ENCODE peak calls at places on chromosomes 7 and 10, in ten cellular contexts. H is retinal pigment epithelial cell, F is RWPE2, N is fibroblast of the aortic adventitia, P is endothelial cell, D is colonic mucosa, M is AG04450, K is pancreas, R is PC-3, O is kidney epithelial cell. W is an unnamed sample.

GRCh38 chr7:55211721-55212120 is 153.4 kb upstream of the LANCL2 start:
- DNase-seq in H (no peak), F (no peak), N (no peak), P (no peak), D (no peak), M (no peak), K (no peak), R (no peak), O (no peak), W (no peak)

GRCh38 chr7:51620690-51621089 is 304.1 kb upstream of the COBL start:
- DNase-seq in H (no peak), F (no peak), N (no peak), P (no peak), D (no peak), M (no peak), K (no peak), R (no peak), O (no peak), W (no peak)

GRCh38 chr7:158404031-158404761 is 183.4 kb downstream of the PTPRN2 start:
- DNase-seq in H (no peak), F (no peak), N (no peak), P (no peak), D (no peak), M (no peak), K (no peak), R (no peak), O (no peak), W (no peak)

GRCh38 chr10:8498881-8499280 is 444.4 kb downstream of the GATA3 start:
- DNase-seq in H (no peak), F (no peak), N (no peak), P (no peak), D (no peak), M (no peak), K (no peak), R (no peak), O (no peak), W (no peak)

GRCh38 chr7:123204206-123204835 is 4.6 kb upstream of the SLC13A1 start:
- DNase-seq in H (no peak), F (no peak), N (no peak), P (no peak), D (no peak), M (no peak), K (no peak), R (no peak), O (no peak), W (no peak)

GRCh38 chr7:34761627-34762026 is 103.6 kb downstream of the NPSR1 start:
- DNase-seq in H (no peak), F (no peak), N (no peak), P (no peak), D (no peak), M (no peak), K (no peak), R (no peak), O (no peak), W (no peak)

GRCh38 chr10:116972136-116972535 is 32.9 kb downstream of the SHTN1 start:
- DNase-seq in H (no peak), F (no peak), N (no peak), P (no peak), D (no peak), M (no peak), K (no peak), R (no peak), O (no peak), W (no peak)

GRCh38 chr7:31253486-31253885 is 87.0 kb downstream of the NEUROD6 start:
- DNase-seq in H (no peak), F (no peak), N (no peak), P (no peak), D (no peak), M (no peak), K (no peak), R (no peak), O (no peak), W (no peak)

GRCh38 chr7:4185736-4186512 is 496.2 kb upstream of the FOXK1 start:
- DNase-seq in H (no peak), F (no peak), N (no peak), P (no peak), D (no peak), M (no peak), K (no peak), R (no peak), O (no peak), W (no peak)

GRCh38 chr7:128710391-128710930 is 28.7 kb upstream of the CALU start:
- DNase-seq in H (no peak), F (no peak), N (peak), P (no peak), D (no peak), M (no peak), K (no peak), R (no peak), O (no peak), W (no peak)

GRCh38 chr10:97464226-97464625 is 18.3 kb downstream of the ZDHHC16 start:
- DNase-seq in H (no peak), F (no peak), N (no peak), P (no peak), D (no peak), M (no peak), K (no peak), R (no peak), O (no peak), W (no peak)

GRCh38 chr7:38171558-38172403 is 6.3 kb upstream of the STARD3NL start:
- DNase-seq in H (no peak), F (no peak), N (no peak), P (no peak), D (no peak), M (no peak), K (no peak), R (no peak), O (no peak), W (peak)

GRCh38 chr7:45140827-45141226 is 16.8 kb upstream of the RAMP3 start:
- DNase-seq in H (no peak), F (no peak), N (no peak), P (no peak), D (no peak), M (no peak), K (no peak), R (no peak), O (no peak), W (no peak)

GRCh38 chr10:132687893-132688579 is 97.9 kb downstream of the NKX6-2 start:
- DNase-seq in H (no peak), F (peak), N (no peak), P (no peak), D (no peak), M (no peak), K (no peak), R (no peak), O (no peak), W (no peak)

GRCh38 chr10:111990734-111991133 is 192.8 kb downstream of the GPAM start:
- DNase-seq in H (no peak), F (no peak), N (no peak), P (no peak), D (no peak), M (no peak), K (no peak), R (no peak), O (no peak), W (no peak)

GRCh38 chr7:116316838-116317612 is 106.7 kb downstream of the TES start:
- DNase-seq in H (peak), F (peak), N (peak), P (no peak), D (peak), M (peak), K (peak), R (peak), O (peak), W (peak)

GRCh38 chr7:157757776-157758467 is 421.1 kb downstream of the DNAJB6 start:
- DNase-seq in H (no peak), F (peak), N (no peak), P (no peak), D (no peak), M (no peak), K (no peak), R (no peak), O (no peak), W (no peak)

GRCh38 chr7:66902844-66903180 is 18.2 kb upstream of the TMEM248 start:
- DNase-seq in H (no peak), F (no peak), N (no peak), P (no peak), D (no peak), M (no peak), K (no peak), R (no peak), O (no peak), W (no peak)

GRCh38 chr7:29105191-29105590 is 41.1 kb downstream of the CPVL start:
- DNase-seq in H (no peak), F (no peak), N (no peak), P (no peak), D (no peak), M (no peak), K (no peak), R (peak), O (no peak), W (no peak)

GRCh38 chr10:104736006-104736405 is 94.9 kb downstream of the SORCS3 start:
- DNase-seq in H (no peak), F (no peak), N (no peak), P (no peak), D (no peak), M (no peak), K (no peak), R (no peak), O (no peak), W (no peak)

GRCh38 chr7:81525901-81526300 is 243.9 kb downstream of the HGF start:
- DNase-seq in H (no peak), F (no peak), N (no peak), P (no peak), D (no peak), M (no peak), K (no peak), R (no peak), O (no peak), W (no peak)

GRCh38 chr7:6290345-6290744 is 17.9 kb upstream of the CYTH3 start:
- DNase-seq in H (no peak), F (no peak), N (no peak), P (no peak), D (no peak), M (no peak), K (no peak), R (peak), O (no peak), W (no peak)

GRCh38 chr7:77811895-77812685 is 13.5 kb downstream of the PHTF2 start:
- DNase-seq in H (peak), F (no peak), N (peak), P (no peak), D (no peak), M (peak), K (no peak), R (peak), O (no peak), W (no peak)

GRCh38 chr10:3622427-3622826 is 162.6 kb downstream of the KLF6 start:
- DNase-seq in H (no peak), F (no peak), N (no peak), P (no peak), D (no peak), M (no peak), K (no peak), R (no peak), O (no peak), W (no peak)

DNA sequence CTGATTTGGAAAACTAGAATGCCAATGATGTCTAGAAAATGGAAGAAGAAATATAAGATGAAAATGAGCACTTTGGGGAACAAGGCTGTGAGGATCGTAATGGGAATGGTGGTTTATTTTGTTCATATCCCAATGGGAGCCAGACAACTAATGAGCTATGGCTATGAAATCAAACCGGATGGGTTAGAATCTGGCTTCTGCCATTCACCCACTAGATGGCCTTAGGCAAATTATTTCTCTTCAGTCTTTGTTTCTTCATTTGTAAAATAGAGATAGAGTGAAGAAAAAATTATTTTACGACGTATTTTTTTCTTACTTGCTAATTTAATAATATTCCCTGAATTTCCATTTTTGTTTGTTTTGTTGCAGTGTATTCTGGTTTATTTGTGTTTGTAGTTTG is 572.1 kb upstream of the IGFBP3 start:
- DNase-seq in H (no peak), F (no peak), N (no peak), P (no peak), D (no peak), M (no peak), K (no peak), R (no peak), O (no peak), W (no peak)
- TF ChIP-seq CTCF in H (no peak), F (no peak), N (no peak), P (no peak), D (no peak), M (no peak), K (no peak), R (no peak), O (no peak), W (no peak)

DNA sequence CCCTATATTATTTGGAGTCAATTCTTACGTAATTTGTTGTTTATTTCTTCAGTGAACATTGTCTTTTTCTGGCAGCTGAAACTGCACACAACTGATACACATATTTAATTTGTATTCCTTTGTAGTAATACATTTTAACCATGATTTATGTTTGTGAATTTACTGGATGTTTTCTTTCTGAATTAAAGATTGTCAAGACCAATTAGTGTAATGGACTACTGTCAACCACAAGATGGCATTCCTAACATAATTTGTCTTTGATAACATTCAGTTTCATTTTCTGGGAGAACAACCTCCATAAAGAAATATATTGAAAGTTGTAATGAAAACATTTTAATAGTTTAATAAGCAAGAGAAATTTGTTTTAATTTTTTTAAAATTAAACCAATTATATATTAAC is 10.1 kb downstream of the THNSL1 start:
- DNase-seq in H (no peak), F (no peak), N (peak), P (no peak), D (no peak), M (no peak), K (no peak), R (peak), O (no peak), W (no peak)
- TF ChIP-seq CTCF in H (no peak), F (peak), N (peak), P (no peak), D (no peak), M (no peak), K (no peak), R (peak), O (peak), W (no peak)

DNA sequence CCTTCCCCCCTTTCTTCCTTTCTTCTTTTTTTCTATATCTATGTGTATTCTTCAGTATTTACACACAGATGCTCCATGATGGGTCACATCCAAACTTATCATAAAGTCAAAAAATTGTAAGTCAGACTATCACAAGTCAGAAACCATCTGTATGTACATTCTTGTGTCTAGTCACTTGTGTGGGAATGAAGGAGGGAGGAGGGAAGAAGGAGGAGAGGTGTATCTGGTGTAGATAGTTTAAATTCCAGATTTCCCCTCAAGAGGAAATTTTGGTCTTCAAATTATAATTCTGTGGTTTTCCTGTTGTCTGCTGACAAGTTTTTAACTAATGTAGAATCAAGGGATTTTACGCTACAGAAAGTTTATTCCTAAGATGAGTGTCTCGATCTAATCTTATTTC is 287.2 kb downstream of the ETV1 start:
- DNase-seq in H (no peak), F (no peak), N (no peak), P (no peak), D (no peak), M (no peak), K (no peak), R (no peak), O (no peak), W (no peak)
- TF ChIP-seq CTCF in H (no peak), F (no peak), N (no peak), P (no peak), D (no peak), M (no peak), K (no peak), R (no peak), O (no peak), W (no peak)

GRCh38 chr10:84328303-84329093 is at the start of gene CCSER2:
- DNase-seq in H (peak), F (peak), N (peak), P (peak), D (peak), M (peak), K (peak), R (peak), O (peak), W (peak)
- TF ChIP-seq CTCF in H (no peak), F (peak), N (no peak), P (no peak), D (no peak), M (no peak), K (no peak), R (no peak), O (no peak), W (no peak)

GRCh38 chr10:58781873-58782488 is 269.3 kb downstream of the BICC1 start:
- DNase-seq in H (no peak), F (no peak), N (peak), P (peak), D (no peak), M (no peak), K (no peak), R (peak), O (no peak), W (peak)
- TF ChIP-seq CTCF in H (peak), F (peak), N (peak), P (peak), D (peak), M (peak), K (no peak), R (peak), O (peak), W (peak)

DNA sequence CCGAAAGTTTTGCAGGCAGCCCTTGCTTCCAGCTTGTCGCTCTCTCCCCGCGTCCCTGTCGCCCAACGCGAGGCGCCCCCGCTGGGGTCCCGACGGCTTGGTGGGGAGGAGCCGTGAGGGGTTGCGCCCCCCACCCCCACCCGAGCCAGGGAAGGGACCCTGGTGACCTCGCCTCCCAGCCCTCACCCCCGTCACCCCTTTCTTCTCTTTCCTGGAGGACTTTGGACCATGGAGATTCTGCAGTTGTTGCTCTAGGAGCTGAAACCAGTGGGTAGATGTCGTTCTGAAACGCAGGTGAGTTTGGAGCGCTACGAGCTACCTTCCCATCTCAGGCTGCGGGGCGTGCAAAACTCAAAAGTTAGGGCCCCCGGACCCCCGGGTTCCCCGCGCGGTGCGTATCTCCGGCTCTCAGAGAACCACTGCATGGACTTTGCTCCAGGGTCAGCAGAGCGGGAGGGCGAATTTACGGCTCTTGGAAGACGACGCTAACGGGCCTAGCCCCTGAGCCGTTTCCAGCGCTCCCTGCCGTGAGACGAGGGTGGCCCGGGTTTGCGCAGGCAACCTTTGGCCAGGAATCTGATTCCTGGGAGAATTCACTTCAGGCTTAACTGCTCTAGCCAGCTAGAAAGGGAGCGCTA is 684 bp upstream of the ATXN7L1 start:
- DNase-seq in H (no peak), F (no peak), N (peak), P (peak), D (peak), M (no peak), K (peak), R (peak), O (no peak), W (peak)
- TF ChIP-seq CTCF in H (peak), F (peak), N (peak), P (no peak), D (no peak), M (peak), K (no peak), R (peak), O (no peak), W (no peak)

DNA sequence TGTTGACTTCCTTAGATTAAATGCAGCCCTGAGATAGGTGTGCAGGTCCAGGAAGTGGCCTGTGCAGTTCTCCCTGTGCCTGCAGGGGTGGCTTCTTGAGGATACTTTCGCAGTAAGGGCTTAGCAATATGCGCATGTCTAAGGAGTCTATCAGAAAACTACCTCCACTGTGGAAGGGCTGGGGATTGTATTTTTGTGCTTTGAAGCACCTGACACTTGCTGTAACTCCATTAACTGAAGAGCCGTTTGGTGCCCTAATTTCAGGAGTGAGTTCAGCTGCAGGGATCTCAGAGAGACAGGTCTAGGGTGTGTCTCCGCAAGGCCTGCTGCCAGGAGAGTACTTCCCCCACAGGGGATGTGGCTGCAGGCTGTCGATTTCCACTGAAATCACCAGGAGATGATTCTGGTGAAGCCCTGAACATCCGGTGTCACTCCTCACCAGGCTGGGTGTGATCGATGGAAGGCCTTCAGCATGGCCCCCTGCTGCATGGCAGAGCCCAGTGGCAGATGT is 35.5 kb downstream of the IKZF1 start:
- DNase-seq in H (no peak), F (no peak), N (no peak), P (no peak), D (no peak), M (no peak), K (no peak), R (no peak), O (no peak), W (no peak)
- TF ChIP-seq CTCF in H (no peak), F (no peak), N (no peak), P (no peak), D (no peak), M (no peak), K (no peak), R (no peak), O (no peak), W (no peak)

GRCh38 chr7:107969856-107970255 is 33.1 kb downstream of the LAMB1 start:
- DNase-seq in H (no peak), F (no peak), N (no peak), P (no peak), D (no peak), M (no peak), K (no peak), R (no peak), O (no peak), W (no peak)

GRCh38 chr7:107968449-107968848 is 34.5 kb downstream of the LAMB1 start:
- DNase-seq in H (no peak), F (no peak), N (no peak), P (no peak), D (no peak), M (no peak), K (no peak), R (no peak), O (no peak), W (no peak)

GRCh38 chr7:107964510-107964909 is 38.5 kb downstream of the LAMB1 start:
- DNase-seq in H (no peak), F (no peak), N (no peak), P (no peak), D (no peak), M (no peak), K (no peak), R (no peak), O (no peak), W (no peak)

GRCh38 chr7:107967420-107967819 is 35.5 kb downstream of the LAMB1 start:
- DNase-seq in H (no peak), F (no peak), N (no peak), P (no peak), D (no peak), M (no peak), K (no peak), R (peak), O (no peak), W (no peak)

GRCh38 chr7:107966701-107967100 is 36.3 kb downstream of the LAMB1 start:
- DNase-seq in H (peak), F (no peak), N (peak), P (no peak), D (no peak), M (no peak), K (no peak), R (peak), O (peak), W (no peak)
- TF ChIP-seq CTCF in H (no peak), F (no peak), N (no peak), P (no peak), D (no peak), M (peak), K (no peak), R (no peak), O (no peak), W (no peak)